ENCODE peak calls at places on chromosomes 13 and 19, in ten cellular contexts. One of them, this sample, is unnamed.

GRCh38 chr19:1854542-1855039 is 6.3 kb upstream of the REXO1 start:
- DNase-seq in breast epithelium: no peak
- DNase-seq in Panc1: no peak
- DNase-seq in left ventricle myocardium inferior: peak; percentile 74
- DNase-seq in upper lobe of right lung: peak; percentile 76
- DNase-seq in heart left ventricle: peak; percentile 56
- DNase-seq in IMR-90: no peak
- DNase-seq in ovary: no peak
- DNase-seq in thyroid gland: no peak
- DNase-seq in suprapubic skin: no peak
- DNase-seq in this sample: no peak

GRCh38 chr19:35755160-35755549 is 1.7 kb downstream of the HSPB6 start:
- DNase-seq in thyroid gland: no peak
- DNase-seq in suprapubic skin: no peak
- DNase-seq in heart left ventricle: no peak
- DNase-seq in upper lobe of right lung: peak; percentile 64
- DNase-seq in left ventricle myocardium inferior: no peak
- DNase-seq in breast epithelium: no peak
- DNase-seq in ovary: no peak
- DNase-seq in Panc1: no peak
- DNase-seq in IMR-90: no peak
- DNase-seq in this sample: no peak

GRCh38 chr13:112722433-112723250 is 32.8 kb downstream of the ATP11A start:
- DNase-seq in left ventricle myocardium inferior: peak; percentile 55
- DNase-seq in thyroid gland: peak; percentile 76
- DNase-seq in breast epithelium: no peak
- DNase-seq in Panc1: peak; percentile 28
- DNase-seq in ovary: peak; percentile 74
- DNase-seq in suprapubic skin: peak; percentile 62
- DNase-seq in upper lobe of right lung: peak; percentile 81
- DNase-seq in heart left ventricle: peak; percentile 66
- DNase-seq in IMR-90: peak; percentile 98
- DNase-seq in this sample: no peak

GRCh38 chr19:2164020-2164988 is 571 bp downstream of the DOT1L start:
- DNase-seq in breast epithelium: peak; percentile 47
- DNase-seq in heart left ventricle: no peak
- DNase-seq in Panc1: no peak
- DNase-seq in thyroid gland: peak; percentile 26
- DNase-seq in suprapubic skin: peak; percentile 83
- DNase-seq in upper lobe of right lung: no peak
- DNase-seq in ovary: no peak
- DNase-seq in left ventricle myocardium inferior: no peak
- DNase-seq in IMR-90: no peak
- DNase-seq in this sample: no peak

GRCh38 chr19:3188627-3189596 is 3.2 kb downstream of the NCLN start:
- DNase-seq in breast epithelium: no peak
- DNase-seq in IMR-90: no peak
- DNase-seq in suprapubic skin: no peak
- DNase-seq in Panc1: no peak
- DNase-seq in ovary: peak; percentile 24
- DNase-seq in left ventricle myocardium inferior: no peak
- DNase-seq in thyroid gland: no peak
- DNase-seq in heart left ventricle: no peak
- DNase-seq in upper lobe of right lung: peak; percentile 73
- DNase-seq in this sample: no peak

GRCh38 chr19:45340232-45340898 is at the start of gene KLC3:
- DNase-seq in upper lobe of right lung: peak; percentile 78
- DNase-seq in IMR-90: no peak
- DNase-seq in thyroid gland: peak; percentile 44
- DNase-seq in Panc1: no peak
- DNase-seq in breast epithelium: no peak
- DNase-seq in left ventricle myocardium inferior: no peak
- DNase-seq in ovary: no peak
- DNase-seq in suprapubic skin: no peak
- DNase-seq in heart left ventricle: no peak
- DNase-seq in this sample: no peak

GRCh38 chr13:31846984-31847752 is 107.8 kb downstream of the RXFP2 start:
- DNase-seq in thyroid gland: no peak
- DNase-seq in breast epithelium: no peak
- DNase-seq in heart left ventricle: peak; percentile 41
- DNase-seq in upper lobe of right lung: no peak
- DNase-seq in ovary: no peak
- DNase-seq in Panc1: no peak
- DNase-seq in IMR-90: no peak
- DNase-seq in suprapubic skin: no peak
- DNase-seq in left ventricle myocardium inferior: no peak
- DNase-seq in this sample: no peak

GRCh38 chr13:89401209-89401810 is 1730.1 kb downstream of the SLITRK5 start:
- DNase-seq in heart left ventricle: no peak
- DNase-seq in IMR-90: peak; percentile 73
- DNase-seq in ovary: no peak
- DNase-seq in thyroid gland: no peak
- DNase-seq in breast epithelium: no peak
- DNase-seq in left ventricle myocardium inferior: no peak
- DNase-seq in suprapubic skin: no peak
- DNase-seq in upper lobe of right lung: no peak
- DNase-seq in Panc1: no peak
- DNase-seq in this sample: no peak

GRCh38 chr13:89393758-89394157 is 1722.6 kb downstream of the SLITRK5 start:
- DNase-seq in suprapubic skin: no peak
- DNase-seq in IMR-90: no peak
- DNase-seq in ovary: no peak
- DNase-seq in upper lobe of right lung: no peak
- DNase-seq in left ventricle myocardium inferior: no peak
- DNase-seq in breast epithelium: no peak
- DNase-seq in heart left ventricle: no peak
- DNase-seq in thyroid gland: no peak
- DNase-seq in Panc1: no peak
- DNase-seq in this sample: no peak

GRCh38 chr19:5698635-5699422 is 8.7 kb downstream of the RPL36 start:
- DNase-seq in left ventricle myocardium inferior: no peak
- DNase-seq in upper lobe of right lung: no peak
- DNase-seq in suprapubic skin: no peak
- DNase-seq in Panc1: no peak
- DNase-seq in heart left ventricle: no peak
- DNase-seq in ovary: no peak
- DNase-seq in IMR-90: no peak
- DNase-seq in thyroid gland: no peak
- DNase-seq in breast epithelium: no peak
- DNase-seq in this sample: no peak

GRCh38 chr19:16257509-16258002 is 59.8 kb downstream of the AP1M1 start:
- DNase-seq in ovary: no peak
- DNase-seq in heart left ventricle: no peak
- DNase-seq in left ventricle myocardium inferior: no peak
- DNase-seq in breast epithelium: no peak
- DNase-seq in Panc1: no peak
- DNase-seq in thyroid gland: no peak
- DNase-seq in suprapubic skin: no peak
- DNase-seq in IMR-90: no peak
- DNase-seq in upper lobe of right lung: no peak
- DNase-seq in this sample: no peak

GRCh38 chr19:40356681-40357595 is 8.4 kb downstream of the PLD3 start:
- DNase-seq in ovary: no peak
- DNase-seq in suprapubic skin: no peak
- DNase-seq in left ventricle myocardium inferior: no peak
- DNase-seq in upper lobe of right lung: no peak
- DNase-seq in Panc1: no peak
- DNase-seq in IMR-90: peak; percentile 33
- DNase-seq in breast epithelium: no peak
- DNase-seq in thyroid gland: no peak
- DNase-seq in heart left ventricle: no peak
- DNase-seq in this sample: no peak

GRCh38 chr19:40358773-40359172 is 10.3 kb downstream of the PLD3 start:
- DNase-seq in thyroid gland: no peak
- DNase-seq in left ventricle myocardium inferior: no peak
- DNase-seq in ovary: no peak
- DNase-seq in heart left ventricle: no peak
- DNase-seq in suprapubic skin: no peak
- DNase-seq in upper lobe of right lung: no peak
- DNase-seq in Panc1: no peak
- DNase-seq in IMR-90: no peak
- DNase-seq in breast epithelium: no peak
- DNase-seq in this sample: no peak

GRCh38 chr19:40360020-40360686 is 11.7 kb downstream of the PLD3 start:
- DNase-seq in thyroid gland: no peak
- DNase-seq in heart left ventricle: no peak
- DNase-seq in IMR-90: no peak
- DNase-seq in left ventricle myocardium inferior: no peak
- DNase-seq in breast epithelium: no peak
- DNase-seq in Panc1: no peak
- DNase-seq in suprapubic skin: no peak
- DNase-seq in ovary: no peak
- DNase-seq in upper lobe of right lung: no peak
- DNase-seq in this sample: no peak

GRCh38 chr19:40357655-40358054 is 9.2 kb downstream of the PLD3 start:
- DNase-seq in suprapubic skin: no peak
- DNase-seq in heart left ventricle: no peak
- DNase-seq in IMR-90: peak; percentile 54
- DNase-seq in breast epithelium: no peak
- DNase-seq in Panc1: no peak
- DNase-seq in upper lobe of right lung: no peak
- DNase-seq in ovary: no peak
- DNase-seq in left ventricle myocardium inferior: no peak
- DNase-seq in thyroid gland: no peak
- DNase-seq in this sample: no peak

DNA sequence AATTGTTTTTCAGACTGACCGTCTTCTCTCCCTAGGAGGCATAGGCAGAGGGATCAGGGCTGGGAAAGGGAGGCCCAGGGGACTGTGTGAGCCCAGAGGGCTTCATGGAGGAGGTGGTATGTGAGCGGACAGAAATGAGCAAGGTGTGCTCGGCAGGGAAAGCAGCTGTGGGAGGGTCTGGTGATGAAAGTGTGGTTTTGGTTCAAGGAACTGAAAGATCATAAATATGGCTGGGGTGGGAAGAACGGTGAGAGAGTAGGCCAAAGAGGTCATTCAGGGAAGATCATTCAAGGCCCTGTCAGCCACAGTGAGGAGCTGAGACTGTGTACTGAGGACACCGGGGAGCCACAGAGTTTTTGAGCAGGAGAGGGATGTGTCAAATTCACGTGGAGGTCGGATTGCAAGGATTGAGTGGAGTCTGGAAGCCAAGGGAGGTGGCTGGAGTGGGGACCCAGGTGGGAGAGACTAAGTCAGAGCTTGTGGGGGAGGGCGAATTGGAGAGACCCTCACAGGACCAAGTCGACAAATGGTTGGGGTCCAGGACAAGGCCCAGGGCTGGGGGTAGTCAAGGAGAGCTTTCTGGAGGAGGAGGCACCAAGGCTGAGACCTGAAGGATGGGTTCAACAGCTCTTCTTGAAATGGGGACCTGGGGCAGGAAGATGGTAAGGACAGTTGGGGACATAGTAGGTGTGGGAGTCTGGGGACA is 7.6 kb downstream of the PLD3 start:
- DNase-seq in Panc1: no peak
- DNase-seq in left ventricle myocardium inferior: no peak
- DNase-seq in IMR-90: no peak
- DNase-seq in suprapubic skin: no peak
- DNase-seq in heart left ventricle: no peak
- DNase-seq in upper lobe of right lung: no peak
- DNase-seq in ovary: no peak
- DNase-seq in breast epithelium: no peak
- DNase-seq in thyroid gland: no peak
- DNase-seq in this sample: no peak
- TF ChIP-seq CTCF in Panc1: no peak
- TF ChIP-seq CTCF in left ventricle myocardium inferior: no peak
- TF ChIP-seq CTCF in IMR-90: no peak
- TF ChIP-seq CTCF in suprapubic skin: no peak
- TF ChIP-seq CTCF in heart left ventricle: no peak
- TF ChIP-seq CTCF in upper lobe of right lung: no peak
- TF ChIP-seq CTCF in ovary: no peak
- TF ChIP-seq CTCF in breast epithelium: no peak
- TF ChIP-seq CTCF in thyroid gland: no peak
- TF ChIP-seq CTCF in this sample: no peak

DNA sequence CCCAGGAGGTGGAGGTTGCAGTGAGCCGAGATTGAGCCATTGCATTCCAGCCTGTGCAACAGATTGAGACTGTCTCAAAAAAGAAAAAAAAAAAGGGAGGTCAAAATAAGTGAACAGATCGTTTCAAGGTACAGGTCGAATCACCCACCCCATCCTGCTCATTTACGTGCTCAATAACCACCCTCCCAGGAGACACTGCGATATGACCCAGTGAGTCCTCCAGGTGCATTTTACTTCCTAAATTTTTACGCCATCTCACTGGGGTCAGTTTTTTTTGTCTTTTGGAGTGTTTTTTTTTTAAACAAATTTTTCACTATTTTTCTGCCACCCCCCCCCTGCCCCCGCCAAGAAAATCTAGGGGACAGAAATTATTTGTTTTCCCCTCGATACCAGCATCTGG is 68.1 kb downstream of the ZNF486 start:
- DNase-seq in Panc1: no peak
- DNase-seq in thyroid gland: no peak
- DNase-seq in suprapubic skin: no peak
- DNase-seq in breast epithelium: no peak
- DNase-seq in ovary: no peak
- DNase-seq in IMR-90: no peak
- DNase-seq in left ventricle myocardium inferior: no peak
- DNase-seq in upper lobe of right lung: no peak
- DNase-seq in heart left ventricle: no peak
- DNase-seq in this sample: no peak
- H3K27ac ChIP-seq in Panc1: no peak overlapping the region
- H3K27ac ChIP-seq in thyroid gland: no peak overlapping the region
- H3K27ac ChIP-seq in suprapubic skin: no peak overlapping the region
- H3K27ac ChIP-seq in breast epithelium: no peak overlapping the region
- H3K27ac ChIP-seq in ovary: no peak overlapping the region
- H3K27ac ChIP-seq in IMR-90: no peak overlapping the region
- H3K27ac ChIP-seq in left ventricle myocardium inferior: no peak overlapping the region
- H3K27ac ChIP-seq in upper lobe of right lung: no peak overlapping the region
- H3K27ac ChIP-seq in heart left ventricle: no peak overlapping the region
- H3K27ac ChIP-seq in this sample: no peak overlapping the region

DNA sequence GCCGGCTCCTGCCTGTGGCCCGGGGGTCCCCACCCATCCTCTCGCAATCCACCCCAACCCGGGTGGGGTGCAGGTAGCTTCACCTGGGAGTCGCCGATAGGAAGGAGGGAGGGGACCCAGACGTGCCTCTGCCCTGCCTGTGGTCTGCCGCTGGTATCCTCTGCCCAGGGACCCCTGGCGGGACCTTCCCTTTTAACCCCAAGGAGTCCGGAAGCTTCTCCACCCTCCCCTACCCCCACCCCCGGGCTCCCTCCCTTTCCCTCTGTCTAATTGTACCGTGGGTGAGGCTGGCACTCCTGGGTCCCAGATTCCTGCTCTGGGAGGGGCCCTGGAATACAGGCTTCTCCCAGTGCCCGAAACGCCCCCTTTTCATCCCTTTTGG is at the start of gene KLK10:
- DNase-seq in ovary: peak; percentile 54
- DNase-seq in heart left ventricle: no peak
- DNase-seq in thyroid gland: no peak
- DNase-seq in breast epithelium: peak; percentile 64
- DNase-seq in upper lobe of right lung: no peak
- DNase-seq in Panc1: no peak
- DNase-seq in suprapubic skin: no peak
- DNase-seq in left ventricle myocardium inferior: no peak
- DNase-seq in IMR-90: no peak
- DNase-seq in this sample: no peak
- H3K4me3 ChIP-seq in ovary: peak within 1 kb of the TSS; percentile 45
- H3K4me3 ChIP-seq in heart left ventricle: peak within 1 kb of the TSS; percentile 40
- H3K4me3 ChIP-seq in thyroid gland: no peak within 1 kb of the TSS
- H3K4me3 ChIP-seq in breast epithelium: peak within 1 kb of the TSS; percentile 77
- H3K4me3 ChIP-seq in upper lobe of right lung: peak within 1 kb of the TSS; percentile 37
- H3K4me3 ChIP-seq in Panc1: peak within 1 kb of the TSS; percentile 50
- H3K4me3 ChIP-seq in suprapubic skin: peak within 1 kb of the TSS; percentile 44
- H3K4me3 ChIP-seq in left ventricle myocardium inferior: peak within 1 kb of the TSS; percentile 55
- H3K4me3 ChIP-seq in IMR-90: peak within 1 kb of the TSS; percentile 4
- H3K4me3 ChIP-seq in this sample: peak within 1 kb of the TSS; percentile 35

GRCh38 chr19:18832331-18833140 is 777 bp downstream of the UPF1 start:
- DNase-seq in upper lobe of right lung: no peak
- DNase-seq in thyroid gland: peak; percentile 49
- DNase-seq in Panc1: no peak
- DNase-seq in ovary: no peak
- DNase-seq in heart left ventricle: no peak
- DNase-seq in left ventricle myocardium inferior: no peak
- DNase-seq in suprapubic skin: no peak
- DNase-seq in breast epithelium: no peak
- DNase-seq in IMR-90: no peak
- DNase-seq in this sample: no peak
- TF ChIP-seq CTCF in upper lobe of right lung: peak; percentile 17
- TF ChIP-seq CTCF in thyroid gland: no peak
- TF ChIP-seq CTCF in Panc1: no peak
- TF ChIP-seq CTCF in ovary: no peak
- TF ChIP-seq CTCF in heart left ventricle: peak; percentile 14
- TF ChIP-seq CTCF in left ventricle myocardium inferior: no peak
- TF ChIP-seq CTCF in suprapubic skin: no peak
- TF ChIP-seq CTCF in breast epithelium: no peak
- TF ChIP-seq CTCF in IMR-90: peak; percentile 27
- TF ChIP-seq CTCF in this sample: no peak